ENCODE peak calls at places on chromosomes 4 and X, in four cellular contexts. I is body of pancreas, P is progenitor cell of endocrine pancreas, T is HFF-Myc. D is an unnamed sample.
A peak's percentile ranks its signal among the peaks of the same experiment; 100 is the strongest.

GRCh38 chr4:156941940-156942548 is 29.6 kb downstream of the PDGFC start:
- DNase-seq in T (peak; percentile 80), P (peak; percentile 31), I (peak; percentile 66), D (peak; percentile 17)

GRCh38 chr4:140255919-140256318 is 101.9 kb upstream of the MAML3 start:
- DNase-seq in P (no peak), T (no peak), I (no peak), D (no peak)

GRCh38 chr4:156634612-156635011 is 337.0 kb downstream of the PDGFC start:
- DNase-seq in I (no peak), P (no peak), T (no peak), D (no peak)

GRCh38 chrX:45295587-45295986 is 94.9 kb upstream of the DIPK2B start:
- DNase-seq in P (no peak), T (peak; percentile 19), I (peak; percentile 7), D (no peak)

GRCh38 chrX:69149466-69150293 is 15.6 kb downstream of the PJA1 start:
- DNase-seq in I (no peak), P (no peak), T (no peak), D (peak; percentile 31)

GRCh38 chr4:100738388-100739165 is 220.8 kb upstream of the EMCN start:
- DNase-seq in P (no peak), I (peak; percentile 2), T (peak; percentile 90), D (no peak)

GRCh38 chr4:2935762-2936743 is 27.2 kb downstream of the NOP14 start:
- DNase-seq in T (no peak), I (no peak), P (no peak), D (no peak)

GRCh38 chrX:39309721-39310152 is 508.5 kb downstream of the MID1IP1 start:
- DNase-seq in P (no peak), I (no peak), T (peak; percentile 2), D (no peak)

GRCh38 chr4:86898562-86898961 is 6.3 kb upstream of the C4orf36 start:
- DNase-seq in I (no peak), T (no peak), P (no peak), D (no peak)

GRCh38 chr4:156970501-156971167 is 965 bp downstream of the PDGFC start:
- DNase-seq in T (no peak), I (peak; percentile 70), P (peak; percentile 47), D (peak; percentile 51)

GRCh38 chr4:6641164-6641970 is 882 bp downstream of the MRFAP1 start:
- DNase-seq in T (no peak), P (no peak), I (peak; percentile 55), D (no peak)

GRCh38 chr4:79653871-79654270 is 245.8 kb upstream of the GK2 start:
- DNase-seq in T (no peak), P (no peak), I (no peak), D (no peak)

GRCh38 chr4:174403177-174403543 is 119.1 kb downstream of the HPGD start:
- DNase-seq in P (no peak), I (no peak), T (no peak), D (no peak)

GRCh38 chrX:134374294-134374693 is 85.7 kb upstream of the HPRT1 start:
- DNase-seq in I (no peak), T (no peak), P (no peak), D (no peak)

GRCh38 chr4:122602277-122603142 is 18.4 kb downstream of the IL21 start:
- DNase-seq in P (no peak), I (no peak), T (peak; percentile 63), D (no peak)

GRCh38 chr4:80434238-80434637 is 98.7 kb downstream of the CFAP299 start:
- DNase-seq in T (no peak), P (no peak), I (no peak), D (no peak)

GRCh38 chr4:40607224-40607623 is 22.4 kb downstream of the RBM47 start:
- DNase-seq in T (no peak), P (no peak), I (no peak), D (no peak)

GRCh38 chr4:26127001-26127400 is 193.8 kb upstream of the RBPJ start:
- DNase-seq in T (no peak), I (no peak), P (no peak), D (no peak)

GRCh38 chr4:155805016-155805415 is 46.2 kb downstream of the GUCY1B1 start:
- DNase-seq in T (no peak), I (no peak), P (no peak), D (no peak)

GRCh38 chr4:144709159-144709558 is 63.2 kb downstream of the HHIP start:
- DNase-seq in T (peak; percentile 66), I (no peak), P (no peak), D (no peak)

GRCh38 chr4:102759835-102760644 is 728 bp downstream of the MANBA start:
- DNase-seq in T (no peak), I (peak; percentile 77), P (no peak), D (no peak)

DNA sequence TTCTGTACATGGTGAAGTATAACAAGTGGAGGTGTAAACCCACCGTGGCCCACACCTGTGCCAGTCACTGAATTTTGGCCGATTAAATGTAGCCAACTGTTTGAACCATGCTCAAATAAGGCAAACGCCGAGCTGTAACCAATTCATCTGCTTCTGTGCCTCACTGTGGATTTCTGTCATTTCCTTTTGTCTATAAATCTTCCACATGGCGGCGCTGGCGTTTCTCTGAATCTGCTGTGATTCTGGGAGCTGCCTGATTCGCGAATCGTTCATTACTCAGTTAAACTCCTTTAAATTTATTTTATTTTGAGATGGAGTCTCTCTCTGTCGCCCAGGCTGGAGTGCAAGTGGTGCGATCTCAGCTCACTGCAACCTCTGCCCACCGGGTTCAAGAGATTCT is 19.2 kb downstream of the SUPT20HL2 start:
- DNase-seq in P (no peak), T (no peak), I (no peak), D (peak; percentile 34)
- TF ChIP-seq CTCF in P (peak; percentile 33), T (no peak), I (no peak), D (peak; percentile 36)

GRCh38 chr4:151760713-151761661 is at the start of gene GATB:
- DNase-seq in T (peak; percentile 95), I (peak; percentile 97), P (peak; percentile 82), D (peak; percentile 82)
- TF ChIP-seq CTCF in T (peak; percentile 49), I (peak; percentile 51), P (peak; percentile 65), D (peak; percentile 73)

DNA sequence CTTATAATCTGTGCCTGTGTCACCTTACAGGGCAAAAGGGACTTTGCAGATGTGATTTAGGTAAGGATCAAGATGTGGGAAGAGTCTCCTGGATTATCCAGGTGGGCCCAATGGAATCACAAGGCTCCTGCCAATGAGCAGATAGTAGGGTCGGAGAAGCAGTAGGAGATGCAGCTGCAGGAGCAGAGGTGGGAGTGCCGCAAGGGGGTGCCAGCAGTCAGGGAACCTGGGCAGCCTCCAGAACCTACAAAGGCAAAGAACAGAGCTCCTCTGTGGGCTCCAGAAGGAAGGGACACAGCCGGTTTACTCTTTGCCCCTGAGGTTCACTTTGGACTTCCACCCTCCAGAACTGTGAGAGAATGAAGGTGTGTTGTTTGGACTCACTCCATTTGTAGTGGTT is 318.6 kb downstream of the EVC2 start:
- DNase-seq in I (no peak), P (no peak), T (no peak), D (no peak)
- TF ChIP-seq CTCF in I (no peak), P (no peak), T (no peak), D (no peak)

DNA sequence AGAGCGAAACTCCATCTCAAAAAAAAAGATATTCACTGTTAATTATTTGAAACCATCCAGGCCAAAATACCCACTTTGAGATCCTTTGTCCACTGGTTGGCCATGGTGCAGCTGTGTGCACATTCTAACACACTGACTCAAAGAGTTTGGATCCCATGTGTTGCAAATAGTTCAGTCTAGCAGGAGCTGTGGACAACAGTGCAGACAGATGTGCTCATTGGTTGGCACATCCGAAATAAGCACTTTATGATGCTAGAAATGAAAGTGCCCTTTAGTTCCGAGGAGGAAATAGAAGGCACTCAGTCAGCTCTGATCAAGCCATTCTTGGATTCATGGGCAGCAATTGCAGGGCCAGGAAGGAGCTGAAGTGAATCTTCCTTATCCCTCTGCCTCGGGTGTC is 63.0 kb upstream of the TMEM150C start:
- DNase-seq in I (no peak), P (no peak), T (no peak), D (no peak)
- TF ChIP-seq CTCF in I (no peak), P (no peak), T (no peak), D (no peak)

DNA sequence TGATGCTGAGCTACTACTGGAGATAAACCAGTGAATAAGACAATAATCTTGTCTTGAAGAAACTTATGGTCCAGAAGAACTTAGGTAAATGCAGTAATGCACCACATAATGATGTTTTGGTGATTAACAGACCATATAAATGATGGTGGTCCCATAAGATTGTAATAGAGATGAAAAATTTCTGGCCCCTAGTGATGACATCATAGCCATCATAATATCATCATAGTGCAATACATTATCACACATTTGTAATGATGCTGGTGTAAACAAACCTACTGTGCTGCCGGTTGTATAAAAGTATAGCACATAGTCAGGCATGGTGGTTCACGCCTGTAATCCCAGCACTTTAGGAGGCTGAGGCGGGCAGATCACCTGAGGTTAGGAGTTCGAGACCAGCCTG is 846.8 kb downstream of the FSTL5 start:
- DNase-seq in P (no peak), T (no peak), I (no peak), D (no peak)
- TF ChIP-seq CTCF in P (no peak), T (no peak), I (no peak), D (no peak)

GRCh38 chr4:77844363-77844762 is 18.3 kb upstream of the MRPL1 start:
- DNase-seq in P (no peak), I (no peak), T (no peak), D (no peak)

GRCh38 chr4:77849278-77849965 is 13.2 kb upstream of the MRPL1 start:
- DNase-seq in T (no peak), P (no peak), I (no peak), D (no peak)

GRCh38 chr4:77845929-77846328 is 16.7 kb upstream of the MRPL1 start:
- DNase-seq in I (no peak), T (no peak), P (no peak), D (no peak)

GRCh38 chr4:77845400-77845799 is 17.2 kb upstream of the MRPL1 start:
- DNase-seq in T (no peak), I (no peak), P (no peak), D (no peak)

DNA sequence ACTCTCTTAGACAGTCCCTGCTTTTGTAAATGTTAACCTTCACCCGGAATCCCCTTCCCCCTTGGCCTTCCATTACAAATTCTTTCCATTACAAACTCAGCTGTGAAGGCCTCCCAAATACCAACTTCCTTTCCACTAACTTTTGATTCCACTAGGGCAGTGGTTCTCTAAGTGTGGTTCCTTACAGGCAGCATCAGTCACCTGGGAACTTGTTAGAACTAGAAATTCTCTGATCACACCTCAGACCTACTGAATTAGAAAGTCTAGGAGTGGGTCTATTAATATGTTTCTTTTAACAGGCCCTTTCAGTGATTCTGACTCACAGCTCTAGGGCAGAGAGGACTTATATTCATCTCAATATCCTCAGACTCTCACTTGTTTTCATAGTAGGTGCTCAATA is 19.0 kb upstream of the MRPL1 start:
- DNase-seq in T (no peak), P (no peak), I (no peak), D (no peak)
- TF ChIP-seq CTCF in T (no peak), P (no peak), I (no peak), D (no peak)

GRCh38 chr4:184282251-184282713 is 64.6 kb upstream of the ENPP6 start:
- DNase-seq in I (no peak), T (no peak), P (no peak), D (no peak)
- TF ChIP-seq CTCF in I (no peak), T (no peak), P (peak; percentile 42), D (peak; percentile 25)

DNA sequence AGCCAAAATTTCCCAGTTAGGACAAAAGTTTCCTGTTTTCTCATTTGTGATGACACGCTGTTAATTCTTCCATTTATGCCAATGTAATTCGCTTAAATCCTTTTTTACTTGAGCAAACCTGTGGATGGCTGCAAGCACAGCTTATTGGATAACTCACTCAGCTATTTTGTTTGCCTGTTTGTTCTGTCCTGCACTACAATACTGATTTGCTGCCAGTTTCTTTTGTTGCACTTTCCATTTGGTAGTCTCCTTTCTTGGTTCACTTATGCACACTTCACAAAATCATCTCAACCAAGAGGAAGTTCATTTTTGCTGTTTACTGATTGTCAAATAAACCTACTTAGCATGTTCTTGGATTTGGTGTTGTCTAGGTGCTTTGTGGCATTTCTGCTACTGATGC is 40.3 kb downstream of the MFAP3L start:
- DNase-seq in T (no peak), P (no peak), I (no peak), D (no peak)
- TF ChIP-seq CTCF in T (no peak), P (no peak), I (no peak), D (no peak)

GRCh38 chrX:72021975-72022374 is 109.7 kb downstream of the RTL5 start:
- DNase-seq in P (no peak), I (no peak), T (no peak), D (no peak)
- TF ChIP-seq CTCF in P (peak; percentile 44), I (no peak), T (peak; percentile 56), D (peak; percentile 48)